ENCODE peak calls at places on chromosome 14, in four cellular contexts. One of them, this sample, is unnamed.

GRCh38 chr14:70189678-70190077 is 927 bp upstream of the SLC8A3 start:
- DNase-seq in immature natural killer cell: no peak
- DNase-seq in HS-5: no peak
- DNase-seq in hepatocyte: no peak
- DNase-seq in this sample: no peak

GRCh38 chr14:32986791-32987545 is 48.3 kb downstream of the NPAS3 start:
- DNase-seq in HS-5: peak
- DNase-seq in hepatocyte: no peak
- DNase-seq in immature natural killer cell: no peak
- DNase-seq in this sample: peak

GRCh38 chr14:65910108-65910507 is 497.6 kb downstream of the FUT8 start:
- DNase-seq in HS-5: peak
- DNase-seq in hepatocyte: peak
- DNase-seq in immature natural killer cell: no peak
- DNase-seq in this sample: peak

GRCh38 chr14:101508196-101508947 is 52.9 kb upstream of the DIO3 start:
- DNase-seq in hepatocyte: no peak
- DNase-seq in HS-5: no peak
- DNase-seq in immature natural killer cell: no peak
- DNase-seq in this sample: no peak

GRCh38 chr14:23406244-23406643 is 1.8 kb downstream of the MYH6 start:
- DNase-seq in HS-5: no peak
- DNase-seq in hepatocyte: no peak
- DNase-seq in immature natural killer cell: no peak
- DNase-seq in this sample: no peak

GRCh38 chr14:61749867-61750266 is 12.4 kb upstream of the SNAPC1 start:
- DNase-seq in hepatocyte: peak
- DNase-seq in immature natural killer cell: no peak
- DNase-seq in HS-5: no peak
- DNase-seq in this sample: no peak

GRCh38 chr14:49187799-49188198 is 398.4 kb downstream of the RPS29 start:
- DNase-seq in HS-5: no peak
- DNase-seq in hepatocyte: no peak
- DNase-seq in immature natural killer cell: no peak
- DNase-seq in this sample: no peak

GRCh38 chr14:54769955-54770863 is 132.4 kb downstream of the GCH1 start:
- DNase-seq in immature natural killer cell: no peak
- DNase-seq in HS-5: no peak
- DNase-seq in hepatocyte: no peak
- DNase-seq in this sample: no peak

GRCh38 chr14:63432228-63432627 is 110.9 kb downstream of the PPP2R5E start:
- DNase-seq in hepatocyte: no peak
- DNase-seq in immature natural killer cell: no peak
- DNase-seq in HS-5: no peak
- DNase-seq in this sample: no peak

GRCh38 chr14:100574642-100575031 is 12.6 kb downstream of the BEGAIN start:
- DNase-seq in hepatocyte: no peak
- DNase-seq in immature natural killer cell: no peak
- DNase-seq in HS-5: no peak
- DNase-seq in this sample: no peak

GRCh38 chr14:78345346-78345745 is 175.2 kb downstream of the NRXN3 start:
- DNase-seq in hepatocyte: no peak
- DNase-seq in HS-5: no peak
- DNase-seq in immature natural killer cell: no peak
- DNase-seq in this sample: no peak

GRCh38 chr14:106694638-106695393 is 1168.4 kb downstream of the TMEM121 start:
- DNase-seq in HS-5: no peak
- DNase-seq in immature natural killer cell: peak
- DNase-seq in hepatocyte: no peak
- DNase-seq in this sample: no peak

GRCh38 chr14:48384786-48385185 is 709.4 kb upstream of the MDGA2 start:
- DNase-seq in hepatocyte: no peak
- DNase-seq in HS-5: no peak
- DNase-seq in immature natural killer cell: no peak
- DNase-seq in this sample: no peak

GRCh38 chr14:36818794-36819384 is 157.2 kb downstream of the PAX9 start:
- DNase-seq in hepatocyte: no peak
- DNase-seq in HS-5: no peak
- DNase-seq in immature natural killer cell: no peak
- DNase-seq in this sample: no peak

GRCh38 chr14:90495357-90496276 is 98.8 kb downstream of the CALM1 start:
- DNase-seq in HS-5: no peak
- DNase-seq in hepatocyte: peak
- DNase-seq in immature natural killer cell: peak
- DNase-seq in this sample: no peak

GRCh38 chr14:76997257-76997970 is 31.1 kb downstream of the IRF2BPL start:
- DNase-seq in immature natural killer cell: no peak
- DNase-seq in hepatocyte: no peak
- DNase-seq in HS-5: no peak
- DNase-seq in this sample: no peak

GRCh38 chr14:95609398-95609990 is 74.6 kb downstream of the GLRX5 start:
- DNase-seq in immature natural killer cell: no peak
- DNase-seq in HS-5: no peak
- DNase-seq in hepatocyte: peak
- DNase-seq in this sample: no peak

GRCh38 chr14:100906420-100906819 is 2.9 kb upstream of the RTL1 start:
- DNase-seq in hepatocyte: no peak
- DNase-seq in immature natural killer cell: no peak
- DNase-seq in HS-5: no peak
- DNase-seq in this sample: no peak

GRCh38 chr14:102019141-102019540 is 54.8 kb downstream of the DYNC1H1 start:
- DNase-seq in hepatocyte: no peak
- DNase-seq in HS-5: no peak
- DNase-seq in immature natural killer cell: no peak
- DNase-seq in this sample: no peak

This sample was measured in kidney epithelial cell.